ENCODE peak calls at places on chromosomes 12 and 14, in seven cellular contexts. C, Y, Q, M, L, P and D are unnamed samples.

GRCh38 chr14:67749341-67750110 is 47.8 kb downstream of the RDH12 start:
- DNase-seq in C (no peak), Y (no peak), Q (no peak), M (peak), L (no peak), P (no peak), D (no peak)

GRCh38 chr12:65886996-65887395 is 62.7 kb downstream of the HMGA2 start:
- DNase-seq in C (no peak), Y (no peak), Q (no peak), M (no peak), L (no peak), P (no peak), D (no peak)

GRCh38 chr12:119659289-119659897 is 8.5 kb upstream of the PRKAB1 start:
- DNase-seq in C (peak), Y (peak), Q (peak), M (no peak), L (peak), P (no peak), D (peak)

GRCh38 chr12:118714051-118714460 is 267.3 kb upstream of the SRRM4 start:
- DNase-seq in C (peak), Y (peak), Q (peak), M (no peak), L (peak), P (no peak), D (peak)

GRCh38 chr14:73829526-73830431 is 21.9 kb upstream of the PTGR2 start:
- DNase-seq in C (no peak), Y (no peak), Q (peak), M (peak), L (no peak), P (no peak), D (no peak)

GRCh38 chr14:69715725-69716482 is 51.0 kb upstream of the SRSF5 start:
- DNase-seq in C (no peak), Y (no peak), Q (peak), M (peak), L (no peak), P (peak), D (no peak)

GRCh38 chr12:25388216-25388615 is 137.5 kb upstream of the KRAS start:
- DNase-seq in C (no peak), Y (no peak), Q (no peak), M (peak), L (no peak), P (no peak), D (no peak)

GRCh38 chr14:72801841-72802587 is 91.9 kb downstream of the DPF3 start:
- DNase-seq in C (no peak), Y (no peak), Q (no peak), M (no peak), L (no peak), P (no peak), D (no peak)

GRCh38 chr14:52919971-52920370 is 30.9 kb downstream of the FERMT2 start:
- DNase-seq in C (no peak), Y (no peak), Q (no peak), M (no peak), L (no peak), P (no peak), D (no peak)

GRCh38 chr14:55446127-55446736 is 5.8 kb upstream of the TBPL2 start:
- DNase-seq in C (peak), Y (peak), Q (peak), M (peak), L (peak), P (peak), D (peak)

GRCh38 chr12:53575502-53576264 is 50.5 kb downstream of the ATF7 start:
- DNase-seq in C (no peak), Y (no peak), Q (no peak), M (no peak), L (no peak), P (no peak), D (no peak)

GRCh38 chr12:117180790-117181467 is 9.3 kb downstream of the FBXO21 start:
- DNase-seq in C (no peak), Y (no peak), Q (no peak), M (no peak), L (no peak), P (no peak), D (no peak)

GRCh38 chr14:94888108-94888507 is 118.2 kb upstream of the GSC start:
- DNase-seq in C (peak), Y (no peak), Q (no peak), M (no peak), L (no peak), P (no peak), D (no peak)

GRCh38 chr12:110785240-110785639 is 42.5 kb upstream of the PPP1CC start:
- DNase-seq in C (no peak), Y (no peak), Q (no peak), M (no peak), L (no peak), P (no peak), D (no peak)

GRCh38 chr14:71687115-71687836 is 245.0 kb upstream of the RGS6 start:
- DNase-seq in C (no peak), Y (no peak), Q (no peak), M (no peak), L (no peak), P (no peak), D (no peak)

GRCh38 chr14:65465584-65465983 is 53.1 kb downstream of the FUT8 start:
- DNase-seq in C (no peak), Y (no peak), Q (no peak), M (no peak), L (no peak), P (no peak), D (no peak)

GRCh38 chr12:49189731-49190314 is 943 bp upstream of the TUBA1A start:
- DNase-seq in C (no peak), Y (no peak), Q (no peak), M (no peak), L (no peak), P (no peak), D (no peak)

GRCh38 chr14:61493996-61494395 is 172.6 kb downstream of the PRKCH start:
- DNase-seq in C (no peak), Y (no peak), Q (no peak), M (no peak), L (no peak), P (no peak), D (no peak)

GRCh38 chr14:92973798-92974372 is 50.9 kb downstream of the CHGA start:
- DNase-seq in C (no peak), Y (no peak), Q (no peak), M (no peak), L (no peak), P (no peak), D (no peak)

GRCh38 chr12:25788707-25789106 is 169.8 kb upstream of the RASSF8 start:
- DNase-seq in C (no peak), Y (no peak), Q (no peak), M (no peak), L (no peak), P (no peak), D (no peak)

GRCh38 chr12:52121848-52122838 is 42.6 kb downstream of the SMIM41 start:
- DNase-seq in C (peak), Y (peak), Q (peak), M (no peak), L (peak), P (peak), D (peak)

GRCh38 chr12:102833687-102834435 is 83.2 kb downstream of the PAH start:
- DNase-seq in C (peak), Y (no peak), Q (peak), M (no peak), L (peak), P (no peak), D (peak)

GRCh38 chr14:51865953-51866747 is 5.7 kb downstream of the GNG2 start:
- DNase-seq in C (no peak), Y (no peak), Q (peak), M (no peak), L (no peak), P (no peak), D (no peak)

GRCh38 chr14:105914738-105915385 is 388.5 kb downstream of the TMEM121 start:
- DNase-seq in C (no peak), Y (no peak), Q (no peak), M (no peak), L (no peak), P (no peak), D (no peak)

GRCh38 chr14:104894331-104895206 is 29.5 kb downstream of the CEP170B start:
- DNase-seq in C (no peak), Y (no peak), Q (no peak), M (no peak), L (peak), P (peak), D (no peak)

GRCh38 chr12:56897844-56898341 is 36.3 kb downstream of the SDR9C7 start:
- DNase-seq in C (no peak), Y (no peak), Q (no peak), M (no peak), L (no peak), P (no peak), D (no peak)

GRCh38 chr12:41045509-41045908 is 142.6 kb upstream of the PDZRN4 start:
- DNase-seq in C (no peak), Y (no peak), Q (no peak), M (no peak), L (no peak), P (no peak), D (no peak)

GRCh38 chr14:21997300-21997699 is 323.7 kb upstream of the OR4E1 start:
- DNase-seq in C (no peak), Y (peak), Q (peak), M (no peak), L (peak), P (no peak), D (no peak)

GRCh38 chr12:7142057-7142644 is 12.0 kb downstream of the CLSTN3 start:
- DNase-seq in C (peak), Y (peak), Q (peak), M (no peak), L (peak), P (no peak), D (peak)
- TF ChIP-seq CTCF in C (peak), Y (peak), Q (peak), M (peak), L (peak), P (peak), D (peak)

GRCh38 chr12:124698998-124699305 is 131.5 kb upstream of the NCOR2 start:
- DNase-seq in C (no peak), Y (no peak), Q (no peak), M (no peak), L (no peak), P (no peak), D (no peak)
- TF ChIP-seq CTCF in C (no peak), Y (no peak), Q (no peak), M (no peak), L (no peak), P (no peak), D (no peak)

GRCh38 chr14:36646664-36647416 is 14.8 kb upstream of the PAX9 start:
- DNase-seq in C (peak), Y (no peak), Q (peak), M (no peak), L (peak), P (no peak), D (peak)
- TF ChIP-seq CTCF in C (no peak), Y (no peak), Q (no peak), M (peak), L (peak), P (no peak), D (no peak)

GRCh38 chr12:88839486-88839885 is 259.2 kb upstream of the KITLG start:
- DNase-seq in C (no peak), Y (no peak), Q (no peak), M (no peak), L (no peak), P (no peak), D (no peak)

GRCh38 chr12:88842314-88842713 is 262.0 kb upstream of the KITLG start:
- DNase-seq in C (no peak), Y (no peak), Q (no peak), M (no peak), L (no peak), P (no peak), D (no peak)

DNA sequence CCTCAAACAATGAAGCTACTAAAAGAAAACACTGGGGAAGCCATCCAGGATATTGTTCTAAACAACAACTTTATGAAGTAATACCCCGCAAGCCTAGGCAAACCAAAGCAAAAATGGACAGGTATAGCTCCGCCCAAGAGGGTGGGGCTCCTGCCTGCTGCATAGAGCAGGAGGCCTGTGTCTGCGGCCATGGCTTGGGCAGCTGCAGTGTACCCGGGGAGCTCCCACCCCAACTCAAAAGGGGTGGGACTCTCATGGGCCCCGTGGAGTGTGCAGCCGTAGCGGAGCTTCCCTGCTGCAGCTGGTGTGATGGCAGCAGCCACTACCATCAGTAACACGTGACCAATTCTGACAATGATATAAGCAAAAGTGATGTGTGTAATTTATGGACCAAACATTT is 264.2 kb upstream of the KITLG start:
- DNase-seq in C (no peak), Y (no peak), Q (no peak), M (no peak), L (no peak), P (no peak), D (peak)
- TF ChIP-seq CTCF in C (no peak), Y (no peak), Q (no peak), M (no peak), L (no peak), P (no peak), D (no peak)

DNA sequence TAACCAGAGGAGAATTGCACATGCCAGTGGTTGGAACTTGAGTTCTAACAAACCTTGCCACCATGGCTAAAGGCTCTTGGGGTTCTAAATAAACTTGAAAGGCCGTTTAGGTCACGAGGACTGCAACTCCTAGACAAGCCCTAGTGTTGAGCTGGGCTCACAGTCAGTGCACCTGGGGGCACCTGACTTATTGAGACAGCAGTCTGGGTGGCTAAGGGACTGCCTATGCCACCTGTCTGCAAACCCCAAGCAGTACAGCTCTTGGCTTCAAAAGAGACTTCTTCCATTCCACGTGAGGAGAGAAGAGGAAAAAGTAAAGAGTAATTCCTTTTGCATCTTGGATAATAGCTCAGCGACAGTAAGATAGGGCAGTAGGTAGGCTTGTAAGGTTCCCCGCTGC is 765.6 kb upstream of the FOXG1 start:
- DNase-seq in C (no peak), Y (no peak), Q (no peak), M (no peak), L (no peak), P (no peak), D (no peak)
- TF ChIP-seq CTCF in C (no peak), Y (no peak), Q (no peak), M (no peak), L (no peak), P (no peak), D (no peak)

GRCh38 chr14:103099733-103100280 is 5.3 kb downstream of the EXOC3L4 start:
- DNase-seq in C (no peak), Y (no peak), Q (no peak), M (no peak), L (no peak), P (no peak), D (peak)

GRCh38 chr14:103097244-103097993 is 2.9 kb downstream of the EXOC3L4 start:
- DNase-seq in C (no peak), Y (no peak), Q (no peak), M (no peak), L (no peak), P (no peak), D (peak)

GRCh38 chr14:103097994-103098957 is 3.8 kb downstream of the EXOC3L4 start:
- DNase-seq in C (no peak), Y (no peak), Q (no peak), M (no peak), L (no peak), P (no peak), D (peak)

GRCh38 chr14:103100281-103101121 is 6.0 kb downstream of the EXOC3L4 start:
- DNase-seq in C (no peak), Y (no peak), Q (no peak), M (no peak), L (no peak), P (no peak), D (peak)

DNA sequence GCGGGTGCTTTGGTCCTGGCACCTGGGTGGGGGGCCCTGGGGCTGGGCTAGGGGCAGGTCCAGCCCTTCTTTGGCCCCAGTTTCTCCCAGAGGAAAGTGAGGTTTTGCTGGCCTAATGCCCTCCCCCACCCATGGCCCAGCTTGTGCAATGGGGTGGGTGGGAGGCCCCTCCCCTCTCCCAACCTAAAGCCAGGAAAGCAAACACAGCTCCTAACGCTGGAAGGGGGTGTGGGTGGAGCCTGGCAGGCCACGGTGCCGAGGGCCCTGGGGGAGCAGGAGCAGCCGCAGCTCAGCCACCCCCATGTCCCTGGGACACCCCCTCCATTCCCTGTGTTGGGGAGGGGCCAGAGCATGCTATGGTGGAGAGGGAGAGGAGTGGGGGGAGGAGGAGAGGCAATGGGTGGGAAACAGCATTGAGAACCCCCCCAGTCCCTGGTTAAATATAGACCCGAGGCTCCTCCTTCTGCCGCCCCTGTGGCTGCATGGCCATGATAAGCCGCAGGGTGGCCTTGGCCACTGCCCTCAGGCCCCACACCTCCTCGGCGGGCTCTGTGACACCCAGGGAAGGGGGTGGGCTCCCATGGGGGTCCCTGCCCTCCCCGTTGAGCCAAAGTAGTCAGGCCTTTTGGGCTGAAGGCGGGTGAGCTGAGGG is 4.7 kb downstream of the EXOC3L4 start:
- DNase-seq in C (no peak), Y (no peak), Q (no peak), M (no peak), L (no peak), P (no peak), D (peak)
- TF ChIP-seq CTCF in C (no peak), Y (no peak), Q (no peak), M (no peak), L (no peak), P (no peak), D (no peak)

GRCh38 chr12:75487310-75487709 is 6.8 kb downstream of the GLIPR1 start:
- DNase-seq in C (no peak), Y (no peak), Q (no peak), M (no peak), L (no peak), P (no peak), D (no peak)

GRCh38 chr12:75491169-75491568 is 10.6 kb downstream of the GLIPR1 start:
- DNase-seq in C (no peak), Y (no peak), Q (no peak), M (no peak), L (no peak), P (no peak), D (no peak)

GRCh38 chr12:75489613-75490210 is 9.2 kb downstream of the GLIPR1 start:
- DNase-seq in C (no peak), Y (no peak), Q (no peak), M (no peak), L (no peak), P (no peak), D (no peak)

GRCh38 chr12:75489187-75489586 is 8.6 kb downstream of the GLIPR1 start:
- DNase-seq in C (no peak), Y (no peak), Q (no peak), M (no peak), L (no peak), P (no peak), D (no peak)

DNA sequence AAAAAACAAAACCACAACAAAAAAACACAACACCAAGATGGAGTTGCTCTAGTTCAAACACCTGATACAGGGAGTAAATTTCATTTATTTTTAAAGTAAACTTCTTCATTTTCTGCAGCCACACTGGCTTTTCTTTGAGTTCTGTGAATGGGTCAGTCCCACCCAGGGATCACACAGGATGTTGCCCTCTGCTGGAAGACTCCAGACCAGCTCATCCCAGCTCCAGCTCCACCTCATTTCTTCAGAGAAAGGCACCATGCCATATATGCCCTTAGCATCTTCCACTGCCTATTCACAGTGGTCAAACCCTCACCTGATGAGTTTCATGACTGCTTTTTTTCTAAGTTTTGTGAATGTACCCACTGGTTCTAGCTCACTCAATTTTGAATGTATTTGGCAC is 8.0 kb downstream of the GLIPR1 start:
- DNase-seq in C (peak), Y (peak), Q (peak), M (no peak), L (no peak), P (no peak), D (no peak)
- TF ChIP-seq CTCF in C (no peak), Y (peak), Q (peak), M (peak), L (no peak), P (peak), D (no peak)

GRCh38 chr14:33480589-33481184 is 470.2 kb downstream of the EGLN3 start:
- DNase-seq in C (no peak), Y (no peak), Q (no peak), M (no peak), L (no peak), P (no peak), D (no peak)

GRCh38 chr14:33477752-33478151 is 473.1 kb downstream of the EGLN3 start:
- DNase-seq in C (no peak), Y (no peak), Q (no peak), M (peak), L (no peak), P (no peak), D (no peak)

GRCh38 chr14:33469898-33470297 is 481.0 kb downstream of the EGLN3 start:
- DNase-seq in C (no peak), Y (no peak), Q (no peak), M (no peak), L (no peak), P (no peak), D (no peak)

DNA sequence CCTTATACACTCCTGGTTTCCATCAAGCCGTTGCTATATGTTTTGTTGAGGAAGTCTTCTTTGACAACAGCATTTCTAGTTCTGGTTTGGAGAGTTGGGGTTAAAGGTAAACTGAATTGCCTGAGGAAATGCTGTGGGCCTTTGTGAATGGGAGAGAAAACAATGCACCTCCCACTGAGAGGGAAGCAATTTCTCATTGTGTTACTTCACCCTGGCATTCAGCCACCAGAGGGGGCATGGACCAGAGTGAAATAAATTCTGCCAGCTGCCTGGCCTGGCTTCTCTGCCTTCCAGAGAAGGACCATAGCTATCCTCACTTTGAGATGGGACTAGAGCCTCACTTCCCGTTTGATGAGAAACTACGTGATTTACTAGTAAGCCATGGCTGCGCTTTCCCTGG is 475.3 kb downstream of the EGLN3 start:
- DNase-seq in C (peak), Y (peak), Q (peak), M (peak), L (peak), P (peak), D (peak)
- TF ChIP-seq CTCF in C (peak), Y (peak), Q (peak), M (peak), L (peak), P (peak), D (peak)